ENCODE peak calls at places on chromosomes 5 and 9, in eight cellular contexts. F, D, Z, H, W, U, J and P are unnamed samples.

GRCh38 chr9:137031904-137032639 is at the start of gene FUT7:
- DNase-seq in F (no peak), D (no peak), Z (peak), H (no peak), W (no peak), U (no peak), J (no peak), P (no peak)

GRCh38 chr5:95842955-95843544 is 20.5 kb upstream of the GLRX start:
- DNase-seq in F (peak), D (peak), Z (peak), H (no peak), W (peak), U (peak), J (peak), P (peak)

GRCh38 chr9:99181206-99181605 is 40.5 kb downstream of the ALG2 start:
- DNase-seq in F (no peak), D (no peak), Z (no peak), H (no peak), W (no peak), U (no peak), J (no peak), P (peak)

GRCh38 chr5:56112526-56113121 is 117.9 kb upstream of the IL6ST start:
- DNase-seq in F (peak), D (peak), Z (no peak), H (no peak), W (no peak), U (no peak), J (peak), P (peak)

GRCh38 chr9:136609838-136610311 is 52.8 kb upstream of the EGFL7 start:
- DNase-seq in F (no peak), D (no peak), Z (no peak), H (no peak), W (no peak), U (no peak), J (no peak), P (no peak)

GRCh38 chr9:131111854-131112311 is 13.5 kb upstream of the NUP214 start:
- DNase-seq in F (no peak), D (no peak), Z (no peak), H (no peak), W (no peak), U (no peak), J (no peak), P (no peak)

GRCh38 chr5:124452389-124452788 is 294.1 kb downstream of the ZNF608 start:
- DNase-seq in F (no peak), D (no peak), Z (no peak), H (no peak), W (no peak), U (no peak), J (no peak), P (no peak)

GRCh38 chr9:107684224-107684623 is 194.7 kb upstream of the KLF4 start:
- DNase-seq in F (peak), D (no peak), Z (no peak), H (no peak), W (no peak), U (no peak), J (peak), P (peak)

GRCh38 chr9:2013688-2014087 is 1.5 kb upstream of the SMARCA2 start:
- DNase-seq in F (peak), D (no peak), Z (no peak), H (no peak), W (no peak), U (no peak), J (peak), P (peak)

GRCh38 chr5:39005566-39006232 is 68.5 kb downstream of the RICTOR start:
- DNase-seq in F (peak), D (no peak), Z (peak), H (no peak), W (no peak), U (no peak), J (peak), P (peak)

GRCh38 chr9:15485836-15486678 is 24.7 kb downstream of the PSIP1 start:
- DNase-seq in F (peak), D (no peak), Z (peak), H (no peak), W (no peak), U (no peak), J (peak), P (peak)
- TF ChIP-seq CTCF in F (peak), D (peak), Z (peak), H (peak), W (no peak), U (peak), J (peak), P (peak)

GRCh38 chr5:73437126-73438047 is 11.2 kb downstream of the FOXD1 start:
- DNase-seq in F (peak), D (no peak), Z (peak), H (no peak), W (no peak), U (no peak), J (peak), P (peak)
- TF ChIP-seq CTCF in F (peak), D (no peak), Z (no peak), H (peak), W (no peak), U (no peak), J (peak), P (peak)

GRCh38 chr5:120093178-120093577 is 370.9 kb upstream of the PRR16 start:
- DNase-seq in F (no peak), D (no peak), Z (peak), H (no peak), W (no peak), U (no peak), J (no peak), P (no peak)
- TF ChIP-seq CTCF in F (peak), D (no peak), Z (no peak), H (no peak), W (no peak), U (no peak), J (no peak), P (peak)

GRCh38 chr5:176550275-176550831 is 1.2 kb downstream of the CDHR2 start:
- DNase-seq in F (no peak), D (no peak), Z (peak), H (no peak), W (no peak), U (no peak), J (no peak), P (no peak)

GRCh38 chr5:176545737-176546509 is 3.2 kb upstream of the CDHR2 start:
- DNase-seq in F (no peak), D (peak), Z (no peak), H (no peak), W (no peak), U (no peak), J (no peak), P (no peak)

GRCh38 chr5:176547811-176548210 is 1.3 kb upstream of the CDHR2 start:
- DNase-seq in F (no peak), D (peak), Z (no peak), H (no peak), W (no peak), U (no peak), J (no peak), P (no peak)

GRCh38 chr5:176549871-176550270 is 729 bp downstream of the CDHR2 start:
- DNase-seq in F (no peak), D (no peak), Z (no peak), H (no peak), W (no peak), U (no peak), J (no peak), P (no peak)

GRCh38 chr5:176548967-176549444 is at the start of gene CDHR2:
- DNase-seq in F (no peak), D (no peak), Z (no peak), H (no peak), W (no peak), U (no peak), J (no peak), P (no peak)
- TF ChIP-seq CTCF in F (no peak), D (no peak), Z (no peak), H (no peak), W (no peak), U (no peak), J (no peak), P (no peak)

GRCh38 chr5:78626009-78626571 is 22.5 kb downstream of the LHFPL2 start:
- DNase-seq in F (no peak), D (no peak), Z (no peak), H (peak), W (no peak), U (no peak), J (peak), P (peak)

GRCh38 chr5:78628260-78629024 is 20.1 kb downstream of the LHFPL2 start:
- DNase-seq in F (no peak), D (no peak), Z (no peak), H (no peak), W (no peak), U (no peak), J (no peak), P (peak)

GRCh38 chr5:78627766-78628165 is 20.8 kb downstream of the LHFPL2 start:
- DNase-seq in F (peak), D (no peak), Z (no peak), H (no peak), W (no peak), U (no peak), J (peak), P (peak)

GRCh38 chr5:78624992-78625391 is 23.6 kb downstream of the LHFPL2 start:
- DNase-seq in F (no peak), D (no peak), Z (no peak), H (no peak), W (no peak), U (no peak), J (no peak), P (no peak)

GRCh38 chr5:78627175-78627574 is 21.4 kb downstream of the LHFPL2 start:
- DNase-seq in F (no peak), D (no peak), Z (no peak), H (no peak), W (no peak), U (no peak), J (no peak), P (peak)
- TF ChIP-seq CTCF in F (peak), D (peak), Z (no peak), H (peak), W (no peak), U (peak), J (peak), P (peak)

GRCh38 chr5:87126869-87127268 is 140.8 kb upstream of the RASA1 start:
- DNase-seq in F (no peak), D (no peak), Z (no peak), H (no peak), W (no peak), U (no peak), J (no peak), P (no peak)

GRCh38 chr5:87129051-87129450 is 138.6 kb upstream of the RASA1 start:
- DNase-seq in F (no peak), D (no peak), Z (no peak), H (no peak), W (no peak), U (no peak), J (no peak), P (no peak)

GRCh38 chr5:87127426-87127825 is 140.3 kb upstream of the RASA1 start:
- DNase-seq in F (peak), D (no peak), Z (no peak), H (no peak), W (no peak), U (no peak), J (peak), P (peak)

GRCh38 chr5:87125796-87126195 is 141.9 kb upstream of the RASA1 start:
- DNase-seq in F (no peak), D (no peak), Z (no peak), H (no peak), W (no peak), U (no peak), J (no peak), P (no peak)

GRCh38 chr5:87127956-87128687 is 139.6 kb upstream of the RASA1 start:
- DNase-seq in F (peak), D (no peak), Z (no peak), H (no peak), W (no peak), U (no peak), J (peak), P (peak)
- TF ChIP-seq CTCF in F (no peak), D (no peak), Z (no peak), H (no peak), W (no peak), U (no peak), J (no peak), P (no peak)

GRCh38 chr5:119417891-119418781 is 34.2 kb upstream of the HSD17B4 start:
- DNase-seq in F (peak), D (peak), Z (no peak), H (peak), W (no peak), U (no peak), J (peak), P (peak)
- TF ChIP-seq CTCF in F (no peak), D (no peak), Z (no peak), H (no peak), W (no peak), U (no peak), J (no peak), P (no peak)

GRCh38 chr9:4922101-4922500 is 63.0 kb upstream of the JAK2 start:
- DNase-seq in F (no peak), D (no peak), Z (no peak), H (no peak), W (no peak), U (no peak), J (no peak), P (no peak)

GRCh38 chr9:4922730-4923129 is 62.3 kb upstream of the JAK2 start:
- DNase-seq in F (no peak), D (no peak), Z (no peak), H (no peak), W (no peak), U (no peak), J (no peak), P (no peak)

GRCh38 chr9:4926239-4926638 is 58.8 kb upstream of the JAK2 start:
- DNase-seq in F (no peak), D (no peak), Z (no peak), H (no peak), W (no peak), U (no peak), J (no peak), P (no peak)

GRCh38 chr9:4923141-4923540 is 61.9 kb upstream of the JAK2 start:
- DNase-seq in F (no peak), D (no peak), Z (no peak), H (no peak), W (no peak), U (no peak), J (no peak), P (no peak)

DNA sequence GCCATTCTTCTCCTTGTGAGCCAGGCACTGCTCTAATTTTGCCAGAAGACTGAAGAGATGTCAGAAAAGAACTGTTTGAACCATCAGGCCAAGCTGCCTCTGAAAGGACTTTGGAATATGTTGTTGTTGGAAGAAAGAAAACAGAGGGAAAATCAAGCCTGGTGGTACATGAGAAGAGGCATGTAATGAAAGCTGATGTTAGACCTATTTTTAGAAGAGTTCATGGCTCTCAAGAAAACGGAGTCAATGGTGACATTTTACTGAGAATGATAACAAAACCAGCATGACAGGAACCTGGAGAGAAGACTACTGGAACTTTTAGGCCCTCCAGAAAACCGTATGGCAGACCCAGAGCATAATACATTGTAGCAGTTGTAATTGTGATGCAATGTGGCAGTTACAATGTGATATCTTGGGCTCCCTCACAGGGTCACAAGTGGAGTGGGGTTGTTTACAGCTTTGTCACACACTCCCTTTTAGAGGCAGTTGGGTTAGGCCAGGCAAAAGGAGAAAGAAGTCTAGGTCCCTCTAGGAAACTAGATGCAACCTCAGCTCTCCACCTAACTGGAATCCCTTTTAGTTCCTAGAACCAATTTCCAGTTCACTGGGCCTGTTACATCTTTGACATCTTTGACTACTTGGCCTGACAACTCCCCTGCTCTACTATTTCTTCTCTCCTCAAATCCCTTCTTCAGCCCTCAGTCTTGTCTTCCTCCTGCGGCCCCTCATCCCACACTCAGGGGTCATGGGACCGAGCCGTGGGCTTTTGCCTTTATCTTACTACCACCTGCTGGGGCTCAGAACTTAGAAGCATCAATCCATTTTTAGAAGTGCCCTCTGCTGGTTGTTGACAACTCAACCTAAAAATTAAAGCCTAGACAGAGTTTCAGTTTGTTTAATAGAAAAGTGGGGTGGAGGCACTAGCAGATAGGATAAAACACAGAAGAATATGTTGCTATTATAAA is 61.2 kb upstream of the JAK2 start:
- DNase-seq in F (peak), D (no peak), Z (peak), H (no peak), W (no peak), U (no peak), J (peak), P (peak)
- TF ChIP-seq CTCF in F (peak), D (peak), Z (peak), H (peak), W (no peak), U (peak), J (peak), P (peak)